ENCODE peak calls at places on chromosome 18, in five cellular contexts. J, O, Q, Z and F are unnamed samples.

GRCh38 chr18:42211201-42211600 is 256.2 kb downstream of the PIK3C3 start:
- DNase-seq in J (no peak), Z (no peak), O (no peak), Q (no peak), F (no peak)

GRCh38 chr18:30982285-30982992 is 60.1 kb downstream of the DSC3 start:
- DNase-seq in J (no peak), O (no peak), Z (no peak), Q (no peak), F (no peak)

GRCh38 chr18:71951021-71951420 is 593.1 kb downstream of the CBLN2 start:
- DNase-seq in J (no peak), O (no peak), Z (no peak), Q (no peak), F (no peak)

GRCh38 chr18:43620936-43621335 is 343.6 kb upstream of the SYT4 start:
- DNase-seq in Z (peak; percentile 7), O (no peak), J (no peak), Q (no peak), F (no peak)

GRCh38 chr18:48133675-48134251 is 203.3 kb upstream of the SMAD2 start:
- DNase-seq in J (no peak), Z (no peak), Q (no peak), O (peak; percentile 37), F (no peak)

GRCh38 chr18:56716692-56717146 is 65.6 kb downstream of the WDR7 start:
- DNase-seq in J (no peak), Z (no peak), O (no peak), Q (no peak), F (no peak)

GRCh38 chr18:7616661-7617060 is 49.5 kb downstream of the PTPRM start:
- DNase-seq in Q (no peak), O (no peak), J (peak; percentile 88), Z (no peak), F (no peak)

GRCh38 chr18:46502444-46502843 is 154.6 kb downstream of the LOXHD1 start:
- DNase-seq in O (no peak), Q (no peak), Z (peak; percentile 21), J (no peak), F (no peak)

GRCh38 chr18:40258298-40258697 is 1696.7 kb upstream of the PIK3C3 start:
- DNase-seq in O (no peak), J (no peak), Q (no peak), Z (no peak), F (no peak)

GRCh38 chr18:58893388-58894099 is 28.9 kb downstream of the ZNF532 start:
- DNase-seq in Z (no peak), Q (no peak), J (no peak), O (no peak), F (no peak)

GRCh38 chr18:58895385-58895784 is 30.7 kb downstream of the ZNF532 start:
- DNase-seq in Q (no peak), O (no peak), J (no peak), Z (no peak), F (no peak)

GRCh38 chr18:58892536-58892935 is 27.9 kb downstream of the ZNF532 start:
- DNase-seq in J (no peak), O (no peak), Q (no peak), Z (no peak), F (no peak)

GRCh38 chr18:58894937-58895336 is 30.3 kb downstream of the ZNF532 start:
- DNase-seq in Z (no peak), O (no peak), Q (no peak), J (no peak), F (no peak)

GRCh38 chr18:58891753-58892152 is 27.1 kb downstream of the ZNF532 start:
- DNase-seq in Q (no peak), Z (no peak), O (no peak), J (no peak), F (no peak)
- H3K4me3 ChIP-seq in Q (no peak overlapping the region), Z (no peak overlapping the region), O (no peak overlapping the region), J (peak overlapping the region; percentile 6), F (no peak overlapping the region)

DNA sequence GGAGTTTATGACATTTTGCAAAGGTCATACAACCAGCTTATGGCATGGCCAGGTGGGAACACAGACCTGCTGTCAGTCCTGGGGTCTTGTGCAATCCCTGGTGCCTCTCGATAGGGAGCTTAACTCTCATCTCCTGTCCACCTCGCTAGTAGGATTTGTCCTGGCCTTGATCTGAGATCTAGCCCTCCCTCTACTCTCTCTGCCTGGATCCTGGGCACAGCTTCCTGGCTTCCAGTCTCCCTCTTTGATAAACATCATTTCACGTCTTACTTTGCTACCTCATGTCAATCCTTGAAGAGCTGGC is 13.8 kb downstream of the GALR1 start:
- DNase-seq in O (no peak), Q (no peak), Z (no peak), J (no peak), F (no peak)
- H3K27me3 ChIP-seq in O (no peaks in the 10 kb centered on the region), Q (no peaks in the 10 kb centered on the region), Z (no peaks in the 10 kb centered on the region), J (peaks cover 3% of the 10 kb centered on the region), F (no peaks in the 10 kb centered on the region)

DNA sequence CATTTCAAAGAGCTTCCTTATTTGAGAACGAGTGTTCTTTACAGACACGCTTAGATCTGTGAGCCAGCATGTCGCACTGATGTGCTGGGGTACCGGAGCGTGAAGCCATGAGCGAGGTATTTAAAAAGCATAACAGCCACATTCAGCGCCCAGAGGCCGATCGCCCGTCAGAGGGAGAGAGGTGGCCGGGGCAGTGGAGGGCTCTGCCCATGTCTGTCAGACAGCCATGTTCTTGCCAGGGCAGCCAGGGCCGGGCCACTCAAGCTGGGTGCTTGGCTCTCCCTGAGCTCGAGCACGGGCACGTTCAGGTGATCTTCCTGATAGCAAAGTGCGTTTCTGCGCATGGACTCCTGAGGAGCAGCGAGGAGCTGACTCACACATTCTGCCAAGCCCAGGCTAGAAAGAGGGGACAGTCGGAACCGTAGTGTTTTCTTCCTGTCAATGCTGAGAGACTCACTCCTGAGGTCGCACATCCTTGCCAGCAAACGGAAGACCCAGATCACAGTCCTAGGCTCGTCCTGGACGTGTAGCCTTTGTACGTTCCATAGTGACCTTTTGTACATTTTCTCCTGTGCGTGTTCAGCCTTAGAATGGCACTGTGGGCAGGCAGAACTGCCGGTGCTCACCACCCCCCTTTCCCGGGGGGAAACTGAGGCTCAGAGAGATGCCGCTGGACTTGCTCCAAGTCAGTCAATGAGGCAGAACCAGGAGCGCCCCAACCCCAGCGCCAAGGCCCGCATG is 100.7 kb downstream of the NFATC1 start:
- DNase-seq in Z (no peak), O (peak; percentile 81), J (peak; percentile 19), Q (no peak), F (no peak)
- H3K4me3 ChIP-seq in Z (no peak overlapping the region), O (no peak overlapping the region), J (no peak overlapping the region), Q (no peak overlapping the region), F (no peak overlapping the region)

DNA sequence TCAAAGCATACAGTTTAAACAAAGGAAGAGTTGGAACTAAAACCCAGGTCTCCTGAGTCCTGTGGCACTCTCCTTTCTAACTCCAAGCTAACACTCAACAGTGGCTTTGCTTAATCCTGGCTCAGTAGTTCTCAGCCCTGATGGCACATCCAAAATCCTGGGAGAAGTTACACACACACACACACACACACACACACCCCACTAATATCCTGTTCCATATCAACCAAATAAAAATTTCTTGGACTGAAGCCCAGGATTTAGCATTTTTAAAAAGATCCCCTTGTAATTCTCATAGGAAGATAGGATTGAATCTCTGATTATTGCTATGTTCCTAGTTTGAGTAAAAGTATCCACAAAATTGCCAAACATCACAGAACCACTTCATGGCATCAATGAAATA is 136.1 kb upstream of the RIOK3 start:
- DNase-seq in J (no peak), Z (no peak), O (no peak), Q (no peak), F (no peak)
- H3K27me3 ChIP-seq in J (no peaks in the 10 kb centered on the region), Z (no peaks in the 10 kb centered on the region), O (no peaks in the 10 kb centered on the region), Q (no peaks in the 10 kb centered on the region), F (no peaks in the 10 kb centered on the region)

DNA sequence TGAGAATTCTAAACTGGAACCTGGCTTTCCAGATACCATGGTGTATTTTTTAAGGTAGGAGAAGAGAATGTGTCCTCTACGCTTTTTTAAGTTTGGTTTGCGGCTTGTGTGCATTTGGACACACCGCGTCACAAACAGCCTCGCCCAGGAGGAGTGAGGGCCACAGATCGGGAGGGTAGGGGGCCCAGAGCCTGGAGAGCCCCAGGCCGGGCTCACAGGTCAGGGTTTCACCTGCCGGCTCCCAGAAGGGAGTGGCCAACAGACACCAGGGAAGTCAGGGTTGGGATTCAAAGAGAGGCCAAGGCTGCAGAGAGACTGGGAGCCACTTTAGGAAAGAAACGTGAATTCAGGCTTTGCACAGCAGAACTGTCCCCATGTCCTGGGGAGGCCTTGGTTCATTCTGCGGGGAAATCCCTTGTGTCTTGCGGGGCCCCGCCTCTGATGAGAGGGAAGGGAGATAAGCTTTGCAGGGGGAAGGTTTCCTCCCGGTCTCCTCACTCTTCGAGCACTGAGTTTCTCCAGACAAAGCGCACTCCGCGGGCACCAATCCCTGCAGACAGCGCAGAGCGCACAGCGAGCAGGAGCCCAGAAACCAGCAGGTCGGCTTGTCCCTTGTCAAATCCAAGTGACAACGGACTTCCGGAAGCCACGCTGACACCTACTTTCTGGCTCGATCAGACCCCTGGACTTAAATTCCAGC is 2.0 kb upstream of the TUBB6 start:
- DNase-seq in Q (no peak), O (peak; percentile 65), J (no peak), Z (no peak), F (no peak)
- H3K4me3 ChIP-seq in Q (no peak overlapping the region), O (no peak overlapping the region), J (no peak overlapping the region), Z (no peak overlapping the region), F (no peak overlapping the region)

DNA sequence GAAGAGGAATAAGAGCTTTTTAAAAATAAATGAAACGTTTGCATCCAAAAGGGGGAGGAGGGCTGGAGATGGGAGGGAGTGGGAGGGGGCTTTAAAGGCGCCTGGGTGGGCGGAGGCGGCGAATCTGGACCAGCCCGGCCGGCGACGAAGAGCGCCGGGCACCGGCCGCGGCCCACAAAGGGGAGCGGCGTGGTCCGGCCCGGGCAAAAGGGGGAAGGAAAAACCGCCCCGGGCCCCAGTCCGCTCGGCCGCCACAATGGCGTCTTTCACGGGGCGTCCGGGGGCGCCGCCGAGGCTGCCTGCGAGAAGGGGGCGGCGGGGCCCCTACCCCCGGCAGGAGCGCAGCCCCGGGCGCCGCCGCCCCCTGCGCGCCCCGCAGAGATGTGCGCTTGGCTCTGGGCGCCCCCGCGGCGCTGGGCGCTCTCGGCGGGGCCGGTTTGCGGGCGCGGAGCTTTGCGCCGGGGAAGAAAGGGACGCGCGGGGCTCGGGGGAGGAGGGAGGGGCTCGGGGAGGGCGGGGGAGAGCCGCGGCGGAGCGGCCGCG is 108.1 kb upstream of the KCTD1 start:
- DNase-seq in O (no peak), Q (no peak), J (peak; percentile 30), Z (no peak), F (no peak)
- H3K27me3 ChIP-seq in O (peaks cover 27% of the 10 kb centered on the region), Q (peaks cover 8% of the 10 kb centered on the region), J (peaks cover 37% of the 10 kb centered on the region), Z (no peaks in the 10 kb centered on the region), F (peaks cover 1% of the 10 kb centered on the region)

DNA sequence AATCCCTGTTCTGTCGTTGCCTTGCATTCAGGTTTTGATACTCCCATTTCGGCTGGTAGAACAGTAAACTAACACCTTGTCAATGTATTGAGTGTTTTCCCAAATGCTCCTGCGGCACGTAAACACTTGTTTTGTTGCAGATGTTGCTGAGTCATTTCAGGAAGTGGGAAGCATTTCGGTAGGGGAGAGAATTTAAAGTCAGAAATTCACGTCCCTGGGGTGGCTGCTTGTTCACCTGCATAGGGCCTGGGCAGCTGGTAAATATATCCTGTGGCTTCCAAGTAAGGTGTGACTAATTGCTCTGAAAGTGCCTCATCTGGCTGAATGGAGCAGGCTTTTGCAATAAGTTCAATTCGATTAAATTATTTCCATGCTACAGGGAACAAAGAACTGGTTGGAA is 5.1 kb downstream of the GALR1 start:
- DNase-seq in J (no peak), O (no peak), Q (no peak), Z (no peak), F (no peak)
- H3K4me3 ChIP-seq in J (no peak overlapping the region), O (no peak overlapping the region), Q (no peak overlapping the region), Z (no peak overlapping the region), F (no peak overlapping the region)

DNA sequence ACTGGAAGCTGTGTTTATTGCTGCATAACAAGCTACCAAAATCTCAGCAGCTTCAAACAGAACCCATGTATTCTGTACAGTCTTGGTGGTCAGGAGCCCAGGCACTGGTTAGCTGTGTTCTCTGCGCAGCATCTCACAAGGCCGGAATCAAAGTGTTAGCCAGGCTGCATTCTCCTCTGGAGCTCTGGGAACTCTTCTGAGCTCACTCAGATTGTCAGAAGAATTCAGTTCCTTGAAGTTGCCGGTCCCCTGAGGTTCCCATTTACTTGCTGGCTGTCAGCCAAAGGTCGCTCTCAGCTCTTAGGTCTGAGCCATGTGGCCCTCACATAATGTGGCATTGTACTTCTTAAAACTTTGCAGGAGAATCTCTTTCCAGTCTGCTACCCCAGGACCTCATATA is 123.6 kb upstream of the SMIM21 start:
- DNase-seq in Q (no peak), Z (no peak), O (no peak), J (no peak), F (no peak)
- H3K27me3 ChIP-seq in Q (no peaks in the 10 kb centered on the region), Z (no peaks in the 10 kb centered on the region), O (no peaks in the 10 kb centered on the region), J (no peaks in the 10 kb centered on the region), F (no peaks in the 10 kb centered on the region)